ENCODE peak calls at places on chromosome 18, in six cellular contexts. S, L, B, J, E and I are unnamed samples.

GRCh38 chr18:60676807-60677206 is 304.2 kb upstream of the MC4R start:
- DNase-seq in S (no peak), L (no peak), B (no peak), J (no peak), E (no peak), I (no peak)

GRCh38 chr18:9047715-9048114 is 54.8 kb upstream of the NDUFV2 start:
- DNase-seq in S (no peak), L (no peak), B (no peak), J (no peak), E (no peak), I (no peak)

GRCh38 chr18:69528439-69528838 is 127.8 kb downstream of the DOK6 start:
- DNase-seq in S (no peak), L (peak), B (no peak), J (no peak), E (no peak), I (no peak)

GRCh38 chr18:79627750-79628294 is 51.8 kb upstream of the CTDP1 start:
- DNase-seq in S (no peak), L (no peak), B (no peak), J (no peak), E (no peak), I (no peak)

GRCh38 chr18:49127606-49128190 is 176.9 kb upstream of the SMAD7 start:
- DNase-seq in S (no peak), L (no peak), B (no peak), J (no peak), E (peak), I (no peak)

GRCh38 chr18:49183921-49184320 is 233.2 kb upstream of the SMAD7 start:
- DNase-seq in S (no peak), L (peak), B (no peak), J (no peak), E (no peak), I (no peak)

GRCh38 chr18:55539240-55539639 is 48.8 kb downstream of the TCF4 start:
- DNase-seq in S (no peak), L (no peak), B (no peak), J (no peak), E (no peak), I (no peak)

GRCh38 chr18:37465922-37466321 is 99.7 kb downstream of the CELF4 start:
- DNase-seq in S (no peak), L (no peak), B (no peak), J (no peak), E (no peak), I (no peak)

GRCh38 chr18:75159238-75159518 is 49.8 kb downstream of the PTGR3 start:
- DNase-seq in S (no peak), L (no peak), B (no peak), J (no peak), E (no peak), I (no peak)

GRCh38 chr18:65298422-65298821 is 452.4 kb upstream of the CDH7 start:
- DNase-seq in S (no peak), L (no peak), B (no peak), J (no peak), E (no peak), I (no peak)

GRCh38 chr18:47926101-47926850 is 4.2 kb downstream of the SMAD2 start:
- DNase-seq in S (no peak), L (no peak), B (no peak), J (peak), E (no peak), I (no peak)

GRCh38 chr18:74146756-74147155 is 878 bp downstream of the FBXO15 start:
- DNase-seq in S (no peak), L (no peak), B (no peak), J (no peak), E (no peak), I (no peak)

GRCh38 chr18:41905786-41906527 is 49.1 kb upstream of the PIK3C3 start:
- DNase-seq in S (no peak), L (no peak), B (no peak), J (no peak), E (no peak), I (no peak)